ENCODE peak calls at places on chromosomes 11 and 22, in eight cellular contexts. U is GM12865; T is CD8-positive, alpha-beta T cell; H is MM.1S; M is choroid plexus epithelial cell; C is lung; E is astrocyte of the spinal cord; W is AG04450. K is an unnamed sample.

GRCh38 chr22:35333220-35333619 is 33.5 kb downstream of the TOM1 start:
- DNase-seq in U (no peak), T (no peak), H (no peak), M (no peak), C (no peak), E (no peak), W (no peak), K (no peak)

GRCh38 chr11:70141490-70142014 is 61.5 kb upstream of the FADD start:
- DNase-seq in U (no peak), T (no peak), H (no peak), M (no peak), C (no peak), E (no peak), W (no peak), K (no peak)

GRCh38 chr11:120013325-120014250 is 124.3 kb downstream of the TRIM29 start:
- DNase-seq in U (peak; percentile 40), T (no peak), H (no peak), M (peak; percentile 66), C (no peak), E (peak; percentile 3), W (no peak), K (peak; percentile 21)

GRCh38 chr11:14288189-14288935 is 70.6 kb downstream of the RRAS2 start:
- DNase-seq in U (no peak), T (no peak), H (peak; percentile 85), M (peak; percentile 93), C (no peak), E (peak; percentile 85), W (peak; percentile 74), K (no peak)

GRCh38 chr11:123429851-123430735 is at the start of gene GRAMD1B:
- DNase-seq in U (peak; percentile 83), T (peak; percentile 74), H (peak; percentile 73), M (peak; percentile 70), C (peak; percentile 34), E (peak; percentile 84), W (peak; percentile 30), K (no peak)

GRCh38 chr11:127651175-127651887 is 650.8 kb upstream of the KIRREL3 start:
- DNase-seq in U (no peak), T (no peak), H (no peak), M (peak; percentile 18), C (no peak), E (peak; percentile 85), W (peak; percentile 59), K (no peak)

GRCh38 chr22:25564979-25565677 is 653 bp downstream of the GRK3 start:
- DNase-seq in U (peak; percentile 44), T (no peak), H (no peak), M (peak; percentile 7), C (no peak), E (no peak), W (no peak), K (no peak)

GRCh38 chr11:64003807-64004589 is 17.8 kb downstream of the OTUB1 start:
- DNase-seq in U (no peak), T (no peak), H (no peak), M (peak; percentile 23), C (no peak), E (no peak), W (no peak), K (no peak)

GRCh38 chr22:35303029-35303624 is 3.4 kb downstream of the TOM1 start:
- DNase-seq in U (no peak), T (no peak), H (no peak), M (peak; percentile 79), C (no peak), E (peak; percentile 37), W (no peak), K (no peak)

GRCh38 chr11:46895821-46896220 is 22.5 kb downstream of the LRP4 start:
- DNase-seq in U (no peak), T (no peak), H (no peak), M (no peak), C (peak; percentile 79), E (peak; percentile 35), W (no peak), K (no peak)

GRCh38 chr11:68057807-68058206 is 19.0 kb downstream of the TCIRG1 start:
- DNase-seq in U (no peak), T (no peak), H (no peak), M (no peak), C (no peak), E (no peak), W (no peak), K (no peak)

GRCh38 chr11:65879622-65880021 is at the start of gene CTSW:
- DNase-seq in U (no peak), T (peak; percentile 72), H (no peak), M (no peak), C (no peak), E (no peak), W (no peak), K (no peak)

GRCh38 chr11:62921573-62922188 is 518 bp upstream of the CHRM1 start:
- DNase-seq in U (no peak), T (no peak), H (no peak), M (no peak), C (no peak), E (no peak), W (no peak), K (no peak)

GRCh38 chr11:126408496-126408895 is 53.0 kb downstream of the ST3GAL4 start:
- DNase-seq in U (no peak), T (no peak), H (no peak), M (no peak), C (no peak), E (no peak), W (no peak), K (no peak)

GRCh38 chr11:126406368-126406767 is 50.9 kb downstream of the ST3GAL4 start:
- DNase-seq in U (no peak), T (no peak), H (no peak), M (no peak), C (no peak), E (no peak), W (no peak), K (no peak)

GRCh38 chr11:126407101-126407521 is 51.6 kb downstream of the ST3GAL4 start:
- DNase-seq in U (no peak), T (no peak), H (no peak), M (no peak), C (no peak), E (no peak), W (no peak), K (no peak)

GRCh38 chr11:126408901-126409670 is 53.6 kb downstream of the ST3GAL4 start:
- DNase-seq in U (no peak), T (no peak), H (no peak), M (no peak), C (no peak), E (no peak), W (no peak), K (no peak)

DNA sequence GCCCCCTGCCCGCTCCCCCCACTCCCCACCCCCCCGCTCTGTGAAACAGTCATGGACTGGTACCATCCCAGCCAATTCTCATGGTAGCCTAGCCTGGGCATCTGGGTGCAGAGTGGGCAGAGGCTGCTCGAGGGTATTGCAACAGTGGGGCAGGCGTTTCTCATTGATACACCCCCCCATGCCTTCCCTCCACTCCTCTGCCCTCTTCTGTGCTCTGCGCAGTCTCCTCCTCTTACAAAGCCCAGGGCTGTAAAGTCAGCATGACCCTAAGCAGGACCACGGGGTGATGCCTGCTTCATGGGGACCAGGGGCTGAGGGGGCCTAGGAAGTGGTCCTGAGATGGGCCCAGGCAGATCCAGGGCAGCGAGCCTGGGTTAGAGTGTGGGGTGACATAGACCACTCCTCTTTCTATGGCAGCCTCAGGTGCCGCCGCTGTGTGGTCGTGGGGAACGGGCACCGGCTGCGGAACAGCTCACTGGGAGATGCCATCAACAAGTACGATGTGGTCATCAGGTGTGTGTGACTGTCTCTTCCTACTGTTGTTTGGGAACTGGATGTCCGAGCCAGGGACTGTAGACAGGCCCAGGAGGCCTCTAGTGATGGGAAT is 52.3 kb downstream of the ST3GAL4 start:
- DNase-seq in U (no peak), T (no peak), H (no peak), M (no peak), C (no peak), E (no peak), W (no peak), K (no peak)
- H3K4me3 ChIP-seq in U (no peak overlapping the region), T (no peak overlapping the region), H (no peak overlapping the region), M (no peak overlapping the region), C (no peak overlapping the region), E (no peak overlapping the region), W (no peak overlapping the region), K (no peak overlapping the region)

GRCh38 chr22:37824674-37825641 is 1.8 kb downstream of the GALR3 start:
- DNase-seq in U (peak; percentile 60), T (no peak), H (no peak), M (peak; percentile 24), C (no peak), E (no peak), W (no peak), K (no peak)
- H3K4me3 ChIP-seq in U (peak overlapping the region; percentile 43), T (no peak overlapping the region), H (no peak overlapping the region), M (peak overlapping the region; percentile 39), C (peak overlapping the region; percentile 53), E (no peak overlapping the region), W (peak overlapping the region; percentile 47), K (no peak overlapping the region)

DNA sequence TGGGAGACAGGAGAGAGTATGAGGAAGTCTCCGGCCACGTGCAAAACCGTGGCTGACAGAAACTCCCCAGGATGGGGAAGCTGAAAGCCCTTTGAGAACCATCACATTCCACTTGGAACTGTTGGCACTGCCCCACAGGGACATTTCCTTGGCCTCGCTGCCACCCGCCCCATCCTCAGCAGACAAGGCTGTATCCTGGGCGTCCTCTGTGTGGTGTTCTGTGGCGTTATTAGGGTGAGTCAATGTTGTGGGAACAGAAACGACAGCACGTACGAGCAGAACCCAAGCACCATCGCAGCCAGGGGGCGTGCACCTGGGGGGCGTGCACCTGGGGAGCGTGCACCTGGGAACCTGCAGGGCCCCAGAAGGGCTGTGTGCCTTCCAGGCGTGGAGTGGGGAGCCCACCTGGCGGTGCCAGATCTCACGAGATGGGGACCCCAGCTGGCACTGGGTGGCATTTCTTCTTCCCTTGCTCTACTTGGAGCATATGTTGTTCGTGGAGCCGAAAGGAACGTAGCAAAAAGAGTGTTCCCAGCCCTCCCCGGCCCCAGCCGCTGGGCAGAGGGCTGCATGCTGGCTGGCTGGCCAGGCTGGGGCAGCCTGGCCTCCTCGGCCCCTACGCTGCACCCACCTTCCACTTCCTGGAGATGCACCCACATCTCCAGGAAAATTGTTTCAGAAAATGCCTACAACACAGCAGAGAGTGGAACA is 35.4 kb downstream of the NFAM1 start:
- DNase-seq in U (peak; percentile 39), T (no peak), H (peak; percentile 10), M (no peak), C (no peak), E (no peak), W (no peak), K (no peak)
- H3K4me3 ChIP-seq in U (no peak overlapping the region), T (no peak overlapping the region), H (no peak overlapping the region), M (no peak overlapping the region), C (no peak overlapping the region), E (no peak overlapping the region), W (no peak overlapping the region), K (no peak overlapping the region)

GRCh38 chr11:76445122-76446084 is 585 bp downstream of the EMSY start:
- DNase-seq in U (peak; percentile 63), T (peak; percentile 39), H (peak; percentile 54), M (peak; percentile 95), C (peak; percentile 77), E (peak; percentile 90), W (peak; percentile 72), K (peak; percentile 77)

GRCh38 chr11:76444384-76445121 is at the start of gene EMSY:
- DNase-seq in U (peak; percentile 98), T (peak; percentile 90), H (peak; percentile 96), M (peak; percentile 100), C (peak; percentile 96), E (peak; percentile 100), W (peak; percentile 99), K (peak; percentile 95)

GRCh38 chr11:76443254-76443935 is 1.4 kb upstream of the EMSY start:
- DNase-seq in U (no peak), T (no peak), H (no peak), M (peak; percentile 46), C (no peak), E (peak; percentile 13), W (no peak), K (no peak)

GRCh38 chr11:76448506-76448905 is 3.7 kb downstream of the EMSY start:
- DNase-seq in U (no peak), T (no peak), H (no peak), M (no peak), C (no peak), E (no peak), W (no peak), K (no peak)

GRCh38 chr11:76444065-76444383 is 794 bp upstream of the EMSY start:
- DNase-seq in U (no peak), T (no peak), H (no peak), M (no peak), C (no peak), E (no peak), W (no peak), K (no peak)
- H3K4me3 ChIP-seq in U (peak overlapping the region; percentile 97), T (peak overlapping the region; percentile 58), H (peak overlapping the region; percentile 96), M (peak overlapping the region; percentile 93), C (peak overlapping the region; percentile 43), E (peak overlapping the region; percentile 99), W (peak overlapping the region; percentile 95), K (peak overlapping the region; percentile 73)